ENCODE peak calls at places on chromosomes 13 and 19, in five cellular contexts. One of them, this sample, is unnamed.
A peak's percentile ranks its signal among the peaks of the same experiment; 100 is the strongest.

GRCh38 chr19:55716531-55716930 is 21.7 kb downstream of the NLRP9 start:
- DNase-seq in fibroblast of pulmonary artery: no peak
- DNase-seq in dorsolateral prefrontal cortex: no peak
- DNase-seq in hepatocyte: no peak
- DNase-seq in mucosa of descending colon: no peak
- DNase-seq in this sample: no peak

GRCh38 chr13:44842158-44842557 is 147.1 kb downstream of the NUFIP1 start:
- DNase-seq in fibroblast of pulmonary artery: peak; percentile 58
- DNase-seq in dorsolateral prefrontal cortex: no peak
- DNase-seq in hepatocyte: no peak
- DNase-seq in mucosa of descending colon: no peak
- DNase-seq in this sample: peak; percentile 54

GRCh38 chr19:39839678-39840327 is 5.8 kb upstream of the DYRK1B start:
- DNase-seq in fibroblast of pulmonary artery: no peak
- DNase-seq in dorsolateral prefrontal cortex: no peak
- DNase-seq in hepatocyte: no peak
- DNase-seq in mucosa of descending colon: no peak
- DNase-seq in this sample: no peak

GRCh38 chr13:35720690-35721554 is 244.4 kb upstream of the MAB21L1 start:
- DNase-seq in fibroblast of pulmonary artery: peak; percentile 55
- DNase-seq in dorsolateral prefrontal cortex: peak; percentile 75
- DNase-seq in hepatocyte: peak; percentile 78
- DNase-seq in mucosa of descending colon: peak; percentile 53
- DNase-seq in this sample: peak; percentile 39

GRCh38 chr13:89900104-89900760 is 1447.3 kb upstream of the MIR17HG start:
- DNase-seq in fibroblast of pulmonary artery: no peak
- DNase-seq in dorsolateral prefrontal cortex: no peak
- DNase-seq in hepatocyte: no peak
- DNase-seq in mucosa of descending colon: no peak
- DNase-seq in this sample: peak; percentile 86

GRCh38 chr13:112879283-112879833 is 89.7 kb upstream of the MCF2L start:
- DNase-seq in fibroblast of pulmonary artery: peak; percentile 27
- DNase-seq in dorsolateral prefrontal cortex: no peak
- DNase-seq in hepatocyte: no peak
- DNase-seq in mucosa of descending colon: no peak
- DNase-seq in this sample: no peak

GRCh38 chr19:58387338-58388174 is 487 bp downstream of the RPS5 start:
- DNase-seq in fibroblast of pulmonary artery: no peak
- DNase-seq in dorsolateral prefrontal cortex: no peak
- DNase-seq in hepatocyte: no peak
- DNase-seq in mucosa of descending colon: no peak
- DNase-seq in this sample: no peak

GRCh38 chr13:112510002-112510780 is 77.8 kb downstream of the TUBGCP3 start:
- DNase-seq in fibroblast of pulmonary artery: peak; percentile 73
- DNase-seq in dorsolateral prefrontal cortex: peak; percentile 50
- DNase-seq in hepatocyte: peak; percentile 70
- DNase-seq in mucosa of descending colon: no peak
- DNase-seq in this sample: peak; percentile 68

GRCh38 chr19:13794388-13794751 is 873 bp upstream of the ZSWIM4 start:
- DNase-seq in fibroblast of pulmonary artery: peak; percentile 93
- DNase-seq in dorsolateral prefrontal cortex: no peak
- DNase-seq in hepatocyte: no peak
- DNase-seq in mucosa of descending colon: peak; percentile 76
- DNase-seq in this sample: peak; percentile 68

GRCh38 chr13:103022328-103022727 is 43.9 kb downstream of the SLC10A2 start:
- DNase-seq in fibroblast of pulmonary artery: no peak
- DNase-seq in dorsolateral prefrontal cortex: no peak
- DNase-seq in hepatocyte: no peak
- DNase-seq in mucosa of descending colon: no peak
- DNase-seq in this sample: no peak

GRCh38 chr19:39301021-39301420 is 4.8 kb downstream of the IFNL1 start:
- DNase-seq in fibroblast of pulmonary artery: no peak
- DNase-seq in dorsolateral prefrontal cortex: no peak
- DNase-seq in hepatocyte: no peak
- DNase-seq in mucosa of descending colon: no peak
- DNase-seq in this sample: no peak

GRCh38 chr13:26971990-26972888 is 199.4 kb downstream of the USP12 start:
- DNase-seq in fibroblast of pulmonary artery: peak; percentile 25
- DNase-seq in dorsolateral prefrontal cortex: no peak
- DNase-seq in hepatocyte: peak; percentile 68
- DNase-seq in mucosa of descending colon: peak; percentile 84
- DNase-seq in this sample: peak; percentile 55

GRCh38 chr13:30792257-30793000 is 57.1 kb downstream of the ALOX5AP start:
- DNase-seq in fibroblast of pulmonary artery: peak; percentile 92
- DNase-seq in dorsolateral prefrontal cortex: peak; percentile 78
- DNase-seq in hepatocyte: peak; percentile 81
- DNase-seq in mucosa of descending colon: peak; percentile 63
- DNase-seq in this sample: peak; percentile 95

GRCh38 chr19:7720351-7720750 is 11.6 kb downstream of the CLEC4G start:
- DNase-seq in fibroblast of pulmonary artery: no peak
- DNase-seq in dorsolateral prefrontal cortex: no peak
- DNase-seq in hepatocyte: no peak
- DNase-seq in mucosa of descending colon: no peak
- DNase-seq in this sample: no peak

GRCh38 chr13:111252449-111253124 is 67.9 kb upstream of the TEX29 start:
- DNase-seq in fibroblast of pulmonary artery: no peak
- DNase-seq in dorsolateral prefrontal cortex: no peak
- DNase-seq in hepatocyte: no peak
- DNase-seq in mucosa of descending colon: no peak
- DNase-seq in this sample: peak; percentile 37

GRCh38 chr13:80528733-80529132 is 187.8 kb upstream of the SPRY2 start:
- DNase-seq in fibroblast of pulmonary artery: no peak
- DNase-seq in dorsolateral prefrontal cortex: no peak
- DNase-seq in hepatocyte: no peak
- DNase-seq in mucosa of descending colon: no peak
- DNase-seq in this sample: no peak

GRCh38 chr13:38543561-38543960 is 143.3 kb upstream of the FREM2 start:
- DNase-seq in fibroblast of pulmonary artery: no peak
- DNase-seq in dorsolateral prefrontal cortex: no peak
- DNase-seq in hepatocyte: no peak
- DNase-seq in mucosa of descending colon: no peak
- DNase-seq in this sample: peak; percentile 7

GRCh38 chr19:39126593-39127187 is 1.1 kb downstream of the PAK4 start:
- DNase-seq in fibroblast of pulmonary artery: peak; percentile 31
- DNase-seq in dorsolateral prefrontal cortex: no peak
- DNase-seq in hepatocyte: peak; percentile 85
- DNase-seq in mucosa of descending colon: peak; percentile 84
- DNase-seq in this sample: peak; percentile 53

GRCh38 chr13:98581971-98582702 is 5.2 kb upstream of the STK24 start:
- DNase-seq in fibroblast of pulmonary artery: peak; percentile 60
- DNase-seq in dorsolateral prefrontal cortex: no peak
- DNase-seq in hepatocyte: peak; percentile 48
- DNase-seq in mucosa of descending colon: no peak
- DNase-seq in this sample: peak; percentile 89

GRCh38 chr13:45200701-45201230 is at the start of gene KCTD4:
- DNase-seq in fibroblast of pulmonary artery: peak; percentile 36
- DNase-seq in dorsolateral prefrontal cortex: no peak
- DNase-seq in hepatocyte: no peak
- DNase-seq in mucosa of descending colon: no peak
- DNase-seq in this sample: peak; percentile 60

GRCh38 chr19:2548966-2549365 is 73.0 kb downstream of the GADD45B start:
- DNase-seq in fibroblast of pulmonary artery: no peak
- DNase-seq in dorsolateral prefrontal cortex: no peak
- DNase-seq in hepatocyte: no peak
- DNase-seq in mucosa of descending colon: no peak
- DNase-seq in this sample: no peak

GRCh38 chr19:4277051-4277700 is 1.9 kb upstream of the SHD start:
- DNase-seq in fibroblast of pulmonary artery: no peak
- DNase-seq in dorsolateral prefrontal cortex: no peak
- DNase-seq in hepatocyte: no peak
- DNase-seq in mucosa of descending colon: no peak
- DNase-seq in this sample: no peak

GRCh38 chr19:47331931-47332547 is at the start of gene C5AR2:
- DNase-seq in fibroblast of pulmonary artery: no peak
- DNase-seq in dorsolateral prefrontal cortex: no peak
- DNase-seq in hepatocyte: no peak
- DNase-seq in mucosa of descending colon: no peak
- DNase-seq in this sample: no peak

GRCh38 chr19:47315125-47315821 is 5.6 kb downstream of the C5AR1 start:
- DNase-seq in fibroblast of pulmonary artery: peak; percentile 97
- DNase-seq in dorsolateral prefrontal cortex: no peak
- DNase-seq in hepatocyte: peak; percentile 90
- DNase-seq in mucosa of descending colon: no peak
- DNase-seq in this sample: peak; percentile 98

GRCh38 chr19:5080809-5081208 is 111.9 kb downstream of the KDM4B start:
- DNase-seq in fibroblast of pulmonary artery: no peak
- DNase-seq in dorsolateral prefrontal cortex: no peak
- DNase-seq in hepatocyte: no peak
- DNase-seq in mucosa of descending colon: no peak
- DNase-seq in this sample: no peak

GRCh38 chr13:100392709-100393630 is 195.6 kb downstream of the GGACT start:
- DNase-seq in fibroblast of pulmonary artery: peak; percentile 100
- DNase-seq in dorsolateral prefrontal cortex: no peak
- DNase-seq in hepatocyte: peak; percentile 89
- DNase-seq in mucosa of descending colon: no peak
- DNase-seq in this sample: peak; percentile 97

GRCh38 chr19:33763661-33764343 is 32.9 kb upstream of the KCTD15 start:
- DNase-seq in fibroblast of pulmonary artery: no peak
- DNase-seq in dorsolateral prefrontal cortex: peak; percentile 58
- DNase-seq in hepatocyte: no peak
- DNase-seq in mucosa of descending colon: no peak
- DNase-seq in this sample: no peak

GRCh38 chr13:51585696-51586095 is 1.4 kb downstream of the WDFY2 start:
- DNase-seq in fibroblast of pulmonary artery: peak; percentile 39
- DNase-seq in dorsolateral prefrontal cortex: no peak
- DNase-seq in hepatocyte: no peak
- DNase-seq in mucosa of descending colon: no peak
- DNase-seq in this sample: peak; percentile 87

GRCh38 chr19:11418518-11419506 is at the start of gene RGL3:
- DNase-seq in fibroblast of pulmonary artery: no peak
- DNase-seq in dorsolateral prefrontal cortex: no peak
- DNase-seq in hepatocyte: peak; percentile 83
- DNase-seq in mucosa of descending colon: peak; percentile 53
- DNase-seq in this sample: no peak

GRCh38 chr19:51097166-51097736 is 11.0 kb downstream of the CTU1 start:
- DNase-seq in fibroblast of pulmonary artery: peak; percentile 65
- DNase-seq in dorsolateral prefrontal cortex: peak; percentile 59
- DNase-seq in hepatocyte: peak; percentile 81
- DNase-seq in mucosa of descending colon: peak; percentile 75
- DNase-seq in this sample: peak; percentile 90

GRCh38 chr19:37817180-37817911 is 38.0 kb upstream of the ZNF573 start:
- DNase-seq in fibroblast of pulmonary artery: peak; percentile 27
- DNase-seq in dorsolateral prefrontal cortex: peak; percentile 59
- DNase-seq in hepatocyte: peak; percentile 78
- DNase-seq in mucosa of descending colon: peak; percentile 84
- DNase-seq in this sample: peak; percentile 27

GRCh38 chr19:3196064-3196932 is 10.6 kb downstream of the NCLN start:
- DNase-seq in fibroblast of pulmonary artery: no peak
- DNase-seq in dorsolateral prefrontal cortex: no peak
- DNase-seq in hepatocyte: no peak
- DNase-seq in mucosa of descending colon: no peak
- DNase-seq in this sample: no peak

GRCh38 chr13:39451860-39452301 is 151.1 kb downstream of the LHFPL6 start:
- DNase-seq in fibroblast of pulmonary artery: peak; percentile 83
- DNase-seq in dorsolateral prefrontal cortex: no peak
- DNase-seq in hepatocyte: no peak
- DNase-seq in mucosa of descending colon: peak; percentile 25
- DNase-seq in this sample: no peak

GRCh38 chr13:30274083-30274482 is 33.3 kb downstream of the KATNAL1 start:
- DNase-seq in fibroblast of pulmonary artery: no peak
- DNase-seq in dorsolateral prefrontal cortex: no peak
- DNase-seq in hepatocyte: no peak
- DNase-seq in mucosa of descending colon: no peak
- DNase-seq in this sample: no peak

GRCh38 chr13:103795892-103796478 is 729.8 kb upstream of the SLC10A2 start:
- DNase-seq in fibroblast of pulmonary artery: no peak
- DNase-seq in dorsolateral prefrontal cortex: no peak
- DNase-seq in hepatocyte: no peak
- DNase-seq in mucosa of descending colon: no peak
- DNase-seq in this sample: no peak

GRCh38 chr19:1173160-1173844 is 766 bp downstream of the SBNO2 start:
- DNase-seq in fibroblast of pulmonary artery: peak; percentile 22
- DNase-seq in dorsolateral prefrontal cortex: no peak
- DNase-seq in hepatocyte: no peak
- DNase-seq in mucosa of descending colon: peak; percentile 67
- DNase-seq in this sample: no peak
- H3K4me3 ChIP-seq in fibroblast of pulmonary artery: peak overlapping the region; percentile 88
- H3K4me3 ChIP-seq in dorsolateral prefrontal cortex: peak overlapping the region; percentile 83
- H3K4me3 ChIP-seq in hepatocyte: peak overlapping the region; percentile 88
- H3K4me3 ChIP-seq in mucosa of descending colon: peak overlapping the region; percentile 75
- H3K4me3 ChIP-seq in this sample: peak overlapping the region; percentile 92

GRCh38 chr13:36850790-36851438 is 31.9 kb downstream of the RFXAP start:
- DNase-seq in fibroblast of pulmonary artery: peak; percentile 13
- DNase-seq in dorsolateral prefrontal cortex: no peak
- DNase-seq in hepatocyte: no peak
- DNase-seq in mucosa of descending colon: no peak
- DNase-seq in this sample: peak; percentile 9
- TF ChIP-seq CTCF in fibroblast of pulmonary artery: peak; percentile 25
- TF ChIP-seq CTCF in dorsolateral prefrontal cortex: no peak
- TF ChIP-seq CTCF in hepatocyte: peak; percentile 20
- TF ChIP-seq CTCF in mucosa of descending colon: no peak
- TF ChIP-seq CTCF in this sample: peak; percentile 25

GRCh38 chr19:19040417-19040816 is 7.0 kb downstream of the ARMC6 start:
- DNase-seq in fibroblast of pulmonary artery: peak; percentile 96
- DNase-seq in dorsolateral prefrontal cortex: no peak
- DNase-seq in hepatocyte: peak; percentile 69
- DNase-seq in mucosa of descending colon: no peak
- DNase-seq in this sample: peak; percentile 55

GRCh38 chr19:19042732-19043274 is 9.4 kb downstream of the ARMC6 start:
- DNase-seq in fibroblast of pulmonary artery: no peak
- DNase-seq in dorsolateral prefrontal cortex: no peak
- DNase-seq in hepatocyte: no peak
- DNase-seq in mucosa of descending colon: no peak
- DNase-seq in this sample: no peak

GRCh38 chr19:19043481-19043880 is 10.1 kb downstream of the ARMC6 start:
- DNase-seq in fibroblast of pulmonary artery: no peak
- DNase-seq in dorsolateral prefrontal cortex: no peak
- DNase-seq in hepatocyte: no peak
- DNase-seq in mucosa of descending colon: no peak
- DNase-seq in this sample: no peak

GRCh38 chr19:19043881-19044280 is 10.5 kb downstream of the ARMC6 start:
- DNase-seq in fibroblast of pulmonary artery: no peak
- DNase-seq in dorsolateral prefrontal cortex: no peak
- DNase-seq in hepatocyte: no peak
- DNase-seq in mucosa of descending colon: no peak
- DNase-seq in this sample: no peak

DNA sequence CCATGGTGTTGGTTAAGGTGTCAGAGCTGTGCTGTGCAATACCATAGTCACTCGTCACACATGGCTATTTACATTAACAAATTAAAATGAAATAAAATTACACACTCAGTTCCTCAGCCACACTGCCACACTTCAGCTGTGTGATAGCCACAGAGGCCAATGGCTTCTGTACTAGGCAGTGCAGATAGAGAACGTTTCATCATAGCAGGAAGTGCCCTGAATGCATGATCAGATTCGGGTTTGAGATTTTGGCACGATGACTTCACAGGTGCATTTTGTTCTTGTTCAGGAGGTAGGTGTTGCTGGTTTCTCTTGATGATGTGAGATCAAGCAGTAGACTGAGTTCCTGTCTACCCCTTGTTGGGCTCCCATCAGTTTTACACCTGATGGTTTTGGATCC is 6.5 kb downstream of the ARMC6 start:
- DNase-seq in fibroblast of pulmonary artery: no peak
- DNase-seq in dorsolateral prefrontal cortex: no peak
- DNase-seq in hepatocyte: no peak
- DNase-seq in mucosa of descending colon: no peak
- DNase-seq in this sample: no peak
- H3K4me3 ChIP-seq in fibroblast of pulmonary artery: no peak overlapping the region
- H3K4me3 ChIP-seq in dorsolateral prefrontal cortex: no peak overlapping the region
- H3K4me3 ChIP-seq in hepatocyte: no peak overlapping the region
- H3K4me3 ChIP-seq in mucosa of descending colon: no peak overlapping the region
- H3K4me3 ChIP-seq in this sample: no peak overlapping the region

GRCh38 chr19:35365303-35365702 is 5.6 kb upstream of the GPR42 start:
- DNase-seq in fibroblast of pulmonary artery: no peak
- DNase-seq in dorsolateral prefrontal cortex: no peak
- DNase-seq in hepatocyte: no peak
- DNase-seq in mucosa of descending colon: no peak
- DNase-seq in this sample: no peak
- TF ChIP-seq CTCF in fibroblast of pulmonary artery: no peak
- TF ChIP-seq CTCF in dorsolateral prefrontal cortex: no peak
- TF ChIP-seq CTCF in hepatocyte: no peak
- TF ChIP-seq CTCF in mucosa of descending colon: no peak
- TF ChIP-seq CTCF in this sample: no peak

This sample was measured in epithelial cell of esophagus.